ENCODE peak calls at places on chromosome 6, in four cellular contexts. V is mucosa of descending colon, W is endothelial cell of umbilical vein, G is Peyer's patch. B is an unnamed sample.

GRCh38 chr6:125728739-125729138 is 20.7 kb upstream of the HEY2 start:
- DNase-seq in W (no peak), V (no peak), G (no peak), B (no peak)

GRCh38 chr6:166512567-166512966 is 73.9 kb downstream of the RAMACL start:
- DNase-seq in G (peak), W (no peak), V (peak), B (no peak)

GRCh38 chr6:57173056-57173885 is 1.1 kb downstream of the BAG2 start:
- DNase-seq in V (no peak), G (peak), W (no peak), B (peak)

GRCh38 chr6:150269857-150270223 is 99.0 kb upstream of the IYD start:
- DNase-seq in G (peak), V (no peak), W (no peak), B (peak)

GRCh38 chr6:72952808-72953630 is 272.3 kb downstream of the KHDC1L start:
- DNase-seq in V (no peak), G (no peak), W (peak), B (peak)

GRCh38 chr6:20479075-20479871 is 55.0 kb upstream of the CDKAL1 start:
- DNase-seq in W (peak), G (no peak), V (no peak), B (no peak)

GRCh38 chr6:115362234-115362633 is 698.5 kb downstream of the FRK start:
- DNase-seq in W (no peak), G (no peak), V (no peak), B (no peak)

GRCh38 chr6:1436334-1437306 is 47.2 kb downstream of the FOXF2 start:
- DNase-seq in W (peak), V (no peak), G (no peak), B (peak)

GRCh38 chr6:128474481-128474880 is 45.9 kb downstream of the PTPRK start:
- DNase-seq in G (no peak), W (no peak), V (no peak), B (no peak)

GRCh38 chr6:111540971-111541719 is 58.1 kb upstream of the REV3L start:
- DNase-seq in W (peak), G (no peak), V (no peak), B (no peak)

GRCh38 chr6:13404115-13404891 is 76.0 kb upstream of the TBC1D7 start:
- DNase-seq in V (no peak), G (no peak), W (peak), B (peak)

GRCh38 chr6:1606533-1607235 is 3.0 kb upstream of the FOXC1 start:
- DNase-seq in G (no peak), V (no peak), W (no peak), B (no peak)

DNA sequence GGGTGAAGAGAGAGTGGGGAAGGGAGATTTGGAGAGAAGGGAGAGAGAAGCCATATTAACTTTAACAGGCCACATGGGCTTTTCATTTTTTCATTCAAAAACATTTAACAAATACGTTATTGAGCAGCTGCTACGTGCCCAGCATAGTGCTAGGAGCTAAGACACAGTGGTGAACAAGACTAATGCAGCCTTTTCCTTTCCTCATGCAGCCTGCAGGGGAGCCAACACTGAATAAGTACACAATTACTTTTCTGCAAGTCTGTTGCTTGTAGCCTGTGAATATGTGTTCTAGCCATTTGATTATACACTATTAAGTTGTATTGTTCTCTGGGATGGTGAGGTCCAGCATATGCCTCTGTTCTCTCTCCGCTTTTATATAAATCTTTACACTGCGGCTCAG is 1.9 kb upstream of the BLOC1S5 start:
- DNase-seq in G (no peak), W (no peak), V (no peak), B (no peak)
- TF ChIP-seq CTCF in G (no peak), W (no peak), V (no peak), B (peak)

GRCh38 chr6:156931283-156931682 is 154.1 kb downstream of the ARID1B start:
- DNase-seq in V (no peak), W (no peak), G (no peak), B (no peak)

GRCh38 chr6:156935000-156935399 is 157.8 kb downstream of the ARID1B start:
- DNase-seq in W (no peak), V (no peak), G (no peak), B (no peak)

GRCh38 chr6:156938143-156938542 is 161.0 kb downstream of the ARID1B start:
- DNase-seq in W (no peak), V (no peak), G (no peak), B (no peak)

GRCh38 chr6:156933201-156934053 is 156.2 kb downstream of the ARID1B start:
- DNase-seq in V (peak), W (no peak), G (peak), B (no peak)

GRCh38 chr6:156934054-156934424 is 156.9 kb downstream of the ARID1B start:
- DNase-seq in G (no peak), W (no peak), V (no peak), B (no peak)
- H3K4me3 ChIP-seq in G (no peak), W (no peak), V (no peak), B (no peak)

DNA sequence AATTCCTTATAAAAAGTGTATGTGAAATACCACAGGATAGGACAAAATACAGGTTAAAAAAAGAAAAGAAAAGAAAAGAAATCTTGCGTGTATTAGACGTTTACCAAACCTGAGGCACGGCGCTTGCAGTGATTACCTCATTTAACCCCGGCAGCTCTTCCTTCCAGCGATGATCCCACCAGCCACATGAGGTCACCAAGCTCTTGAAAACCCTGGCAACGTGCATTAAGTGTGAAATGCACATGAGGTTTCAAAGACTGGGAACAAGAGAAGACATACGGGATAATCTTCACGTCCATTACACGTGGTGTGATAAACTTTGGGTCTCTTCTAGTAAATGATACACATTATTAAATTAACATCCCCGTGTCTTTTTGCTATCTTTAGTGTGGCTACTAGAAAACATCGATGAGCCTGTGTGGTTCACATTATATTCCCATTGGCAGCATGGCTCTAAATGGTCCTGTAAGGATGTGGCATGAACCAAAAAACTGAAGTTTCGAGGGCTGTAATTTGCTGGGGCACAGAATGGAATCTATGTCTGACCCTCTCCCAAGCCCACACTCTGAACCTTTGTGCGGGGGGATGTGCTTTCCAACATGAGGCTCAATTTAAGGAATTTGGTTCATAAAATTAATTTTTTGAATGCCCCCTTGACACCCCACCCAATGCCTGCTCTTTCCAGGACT is 59.2 kb upstream of the THBS2 start:
- DNase-seq in V (no peak), W (no peak), G (no peak), B (no peak)
- TF ChIP-seq CTCF in V (no peak), W (no peak), G (no peak), B (no peak)

GRCh38 chr6:163345931-163346330 is 68.6 kb upstream of the QKI start:
- DNase-seq in V (no peak), W (no peak), G (no peak), B (no peak)
- H3K4me3 ChIP-seq in V (no peak), W (no peak), G (no peak), B (no peak)

GRCh38 chr6:33898771-33899170 is 95.0 kb upstream of the MLN start:
- DNase-seq in W (no peak), V (no peak), G (no peak), B (no peak)
- TF ChIP-seq CTCF in W (no peak), V (no peak), G (no peak), B (no peak)

DNA sequence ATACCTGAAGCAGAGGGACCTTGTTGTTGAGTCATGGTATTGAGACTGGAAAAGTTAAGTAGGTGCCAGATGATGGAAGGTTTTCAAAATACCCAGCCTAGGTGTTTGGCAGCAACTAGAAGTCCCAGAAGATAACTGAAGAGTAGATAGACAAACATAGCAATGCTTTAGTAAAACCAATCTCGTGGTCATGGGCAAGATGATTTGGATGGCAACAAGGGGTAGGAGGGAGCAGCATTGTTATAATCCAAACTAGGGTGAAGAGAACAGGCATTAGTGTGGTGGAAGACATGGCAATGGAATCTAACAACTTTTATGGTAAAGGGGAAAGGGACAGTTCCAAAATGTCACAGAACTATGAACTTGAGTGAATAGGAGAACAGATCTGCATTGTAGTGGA is 2.3 kb downstream of the FILIP1 start:
- DNase-seq in G (no peak), V (no peak), W (no peak), B (no peak)
- H3K4me3 ChIP-seq in G (no peak), V (no peak), W (no peak), B (no peak)

GRCh38 chr6:24923885-24924401 is 11.8 kb downstream of the RIPOR2 start:
- DNase-seq in W (no peak), V (no peak), G (no peak), B (no peak)

GRCh38 chr6:24926639-24927038 is 9.1 kb downstream of the RIPOR2 start:
- DNase-seq in V (no peak), G (no peak), W (no peak), B (no peak)

GRCh38 chr6:24926192-24926591 is 9.6 kb downstream of the RIPOR2 start:
- DNase-seq in G (no peak), V (no peak), W (no peak), B (no peak)

GRCh38 chr6:24925661-24926060 is 10.1 kb downstream of the RIPOR2 start:
- DNase-seq in G (no peak), W (no peak), V (no peak), B (no peak)

DNA sequence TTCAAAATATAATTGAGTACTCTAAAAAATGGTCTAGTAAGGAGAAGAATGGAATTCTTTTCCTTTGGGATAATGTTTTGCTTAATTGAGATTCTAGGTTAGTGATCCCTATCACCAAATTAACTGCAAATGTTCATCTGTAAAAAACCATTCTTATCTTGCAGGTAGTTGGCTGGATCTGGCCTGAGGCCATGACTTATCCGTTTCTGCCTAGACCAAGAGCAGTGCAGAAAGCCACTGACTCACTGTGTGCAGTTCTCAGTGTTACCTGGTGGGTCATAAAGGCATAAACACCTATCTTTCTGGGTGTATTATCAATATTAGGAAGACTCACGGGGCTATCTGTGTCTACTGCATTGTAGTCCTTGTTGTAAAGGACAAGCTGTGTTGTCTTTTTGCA is 10.8 kb downstream of the RIPOR2 start:
- DNase-seq in W (no peak), G (no peak), V (no peak), B (no peak)
- TF ChIP-seq CTCF in W (no peak), G (no peak), V (no peak), B (no peak)

DNA sequence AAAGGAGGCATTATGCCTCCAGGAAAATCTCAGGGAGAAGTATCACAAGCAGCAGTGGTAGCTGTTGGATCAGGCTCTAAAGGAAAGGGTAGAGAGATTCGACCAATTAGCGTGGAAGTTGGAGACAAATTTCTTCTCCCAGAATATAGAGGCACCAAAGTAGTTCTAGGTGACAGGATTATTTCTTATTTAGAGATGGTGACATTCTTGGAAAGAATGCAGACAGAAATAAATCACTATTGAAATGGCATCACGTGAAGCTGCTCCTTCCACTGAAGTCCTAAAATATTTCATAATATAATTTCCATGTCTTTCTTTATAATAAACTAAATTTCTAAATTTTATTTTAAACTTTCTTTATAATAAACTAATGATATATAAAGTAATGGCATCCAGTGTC is 117.5 kb downstream of the TCP11 start:
- DNase-seq in G (no peak), W (no peak), V (no peak), B (no peak)
- H3K4me3 ChIP-seq in G (no peak), W (no peak), V (no peak), B (no peak)

DNA sequence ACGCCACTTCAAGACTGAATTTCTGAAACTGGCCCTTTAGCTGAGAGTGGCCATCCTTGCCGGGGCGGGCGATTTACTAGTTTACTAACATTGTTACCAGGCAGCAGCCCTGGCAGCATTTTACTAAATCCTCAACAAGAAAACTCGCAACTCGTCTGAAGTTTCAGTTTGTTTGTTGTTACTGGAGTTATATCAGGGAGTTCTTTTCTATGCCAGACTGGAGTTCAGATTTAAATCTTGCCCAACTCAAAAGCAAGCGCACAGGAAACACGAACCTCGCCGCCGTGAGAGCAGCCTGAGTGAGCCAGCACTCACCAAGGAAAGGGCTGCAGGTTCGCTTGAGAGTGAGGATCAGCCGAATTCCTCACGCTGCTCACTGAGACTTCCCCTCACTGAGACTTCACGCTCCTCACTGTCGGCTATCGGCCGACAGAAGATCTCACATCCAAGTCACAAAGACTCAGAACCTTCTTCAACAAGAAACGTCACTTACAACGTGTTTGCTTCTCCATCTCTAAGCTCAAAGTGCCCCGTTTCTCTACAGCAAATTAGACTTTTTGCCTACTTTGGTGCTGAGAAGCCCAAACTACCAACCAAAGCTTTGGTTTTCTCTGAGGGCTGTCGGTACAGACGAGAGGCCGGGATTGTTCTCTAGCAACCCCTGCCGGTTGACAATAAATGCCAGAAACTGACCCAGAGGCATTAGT is 78.9 kb downstream of the OLIG3 start:
- DNase-seq in V (peak), W (peak), G (peak), B (peak)
- TF ChIP-seq CTCF in V (peak), W (peak), G (peak), B (peak)

B was measured in astrocyte of the spinal cord.